ENCODE peak calls at places on chromosome 20, in four cellular contexts. G, O, W and I are unnamed samples.

GRCh38 chr20:62763404-62763803 is 32.9 kb upstream of the MRGBP start:
- DNase-seq in G (no peak), O (no peak), W (no peak), I (no peak)

GRCh38 chr20:59576216-59576953 is 28.0 kb upstream of the PHACTR3 start:
- DNase-seq in G (no peak), O (no peak), W (no peak), I (no peak)

GRCh38 chr20:58839474-58839874 is 11.2 kb downstream of the GNAS-AS1 start:
- DNase-seq in G (peak), O (no peak), W (no peak), I (peak)

GRCh38 chr20:40481743-40482458 is 207.1 kb downstream of the MAFB start:
- DNase-seq in G (no peak), O (no peak), W (no peak), I (no peak)

GRCh38 chr20:3563548-3564177 is 92.8 kb downstream of the ATRN start:
- DNase-seq in G (peak), O (no peak), W (peak), I (peak)

GRCh38 chr20:62889411-62889810 is 27.8 kb upstream of the TCFL5 start:
- DNase-seq in G (no peak), O (no peak), W (no peak), I (no peak)

GRCh38 chr20:2237059-2237458 is 58.7 kb upstream of the TGM3 start:
- DNase-seq in G (no peak), O (no peak), W (no peak), I (no peak)

GRCh38 chr20:33859157-33859695 is 48.1 kb downstream of the CHMP4B start:
- DNase-seq in G (peak), O (no peak), W (no peak), I (peak)

GRCh38 chr20:43984587-43984986 is 69.9 kb downstream of the TOX2 start:
- DNase-seq in G (no peak), O (no peak), W (no peak), I (no peak)

GRCh38 chr20:13868331-13868730 is 83.5 kb downstream of the NDUFAF5 start:
- DNase-seq in G (no peak), O (no peak), W (no peak), I (no peak)

GRCh38 chr20:43415661-43416430 is 41.9 kb upstream of the SRSF6 start:
- DNase-seq in G (no peak), O (no peak), W (no peak), I (no peak)

GRCh38 chr20:63309261-63310071 is 16.5 kb downstream of the COL20A1 start:
- DNase-seq in G (peak), O (peak), W (no peak), I (peak)

GRCh38 chr20:63326314-63327228 is 33.6 kb downstream of the COL20A1 start:
- DNase-seq in G (no peak), O (no peak), W (no peak), I (peak)

GRCh38 chr20:42179768-42180167 is 561.6 kb upstream of the CHD6 start:
- DNase-seq in G (no peak), O (no peak), W (no peak), I (no peak)

GRCh38 chr20:59135093-59135492 is 28.5 kb upstream of the ZNF831 start:
- DNase-seq in G (no peak), O (no peak), W (no peak), I (no peak)

GRCh38 chr20:61288331-61288784 is 36.3 kb downstream of the CDH4 start:
- DNase-seq in G (no peak), O (no peak), W (no peak), I (no peak)

GRCh38 chr20:23159256-23159922 is 73.3 kb upstream of the CD93 start:
- DNase-seq in G (no peak), O (no peak), W (no peak), I (no peak)

GRCh38 chr20:22320245-22320915 is 264.0 kb downstream of the FOXA2 start:
- DNase-seq in G (no peak), O (no peak), W (no peak), I (no peak)

GRCh38 chr20:48962976-48963730 is 41.6 kb downstream of the ARFGEF2 start:
- DNase-seq in G (no peak), O (no peak), W (no peak), I (no peak)

GRCh38 chr20:20161611-20162010 is 109.3 kb downstream of the CFAP61 start:
- DNase-seq in G (no peak), O (no peak), W (no peak), I (no peak)